ENCODE peak calls at places on chromosome 22, in ten cellular contexts. One of them, this sample, is unnamed.
A peak's percentile ranks its signal among the peaks of the same experiment; 100 is the strongest.

GRCh38 chr22:28899199-28899853 is 16.0 kb downstream of the ZNRF3 start:
- DNase-seq in heart right ventricle: no peak
- DNase-seq in endodermal cell: no peak
- DNase-seq in kidney: no peak
- DNase-seq in cardiac muscle cell: no peak
- DNase-seq in colonic mucosa: no peak
- DNase-seq in fibroblast of villous mesenchyme: no peak
- DNase-seq in stomach: no peak
- DNase-seq in Panc1: no peak
- DNase-seq in cardiac fibroblast: no peak
- DNase-seq in this sample: no peak

GRCh38 chr22:44175676-44176075 is 5.0 kb upstream of the PARVG start:
- DNase-seq in heart right ventricle: no peak
- DNase-seq in endodermal cell: no peak
- DNase-seq in kidney: no peak
- DNase-seq in cardiac muscle cell: no peak
- DNase-seq in colonic mucosa: no peak
- DNase-seq in fibroblast of villous mesenchyme: no peak
- DNase-seq in stomach: no peak
- DNase-seq in Panc1: no peak
- DNase-seq in cardiac fibroblast: no peak
- DNase-seq in this sample: no peak

GRCh38 chr22:26321469-26321913 is 107.6 kb upstream of the ASPHD2 start:
- DNase-seq in heart right ventricle: peak; percentile 55
- DNase-seq in endodermal cell: no peak
- DNase-seq in kidney: no peak
- DNase-seq in cardiac muscle cell: no peak
- DNase-seq in colonic mucosa: no peak
- DNase-seq in fibroblast of villous mesenchyme: peak; percentile 17
- DNase-seq in stomach: no peak
- DNase-seq in Panc1: no peak
- DNase-seq in cardiac fibroblast: peak; percentile 39
- DNase-seq in this sample: no peak

GRCh38 chr22:38504731-38505594 is 1.1 kb downstream of the DDX17 start:
- DNase-seq in heart right ventricle: peak; percentile 47
- DNase-seq in endodermal cell: peak; percentile 76
- DNase-seq in kidney: peak; percentile 82
- DNase-seq in cardiac muscle cell: peak; percentile 32
- DNase-seq in colonic mucosa: peak; percentile 43
- DNase-seq in fibroblast of villous mesenchyme: peak; percentile 65
- DNase-seq in stomach: peak; percentile 63
- DNase-seq in Panc1: no peak
- DNase-seq in cardiac fibroblast: peak; percentile 60
- DNase-seq in this sample: no peak

GRCh38 chr22:41992496-41992895 is 6.1 kb upstream of the WBP2NL start:
- DNase-seq in heart right ventricle: no peak
- DNase-seq in endodermal cell: no peak
- DNase-seq in kidney: no peak
- DNase-seq in cardiac muscle cell: no peak
- DNase-seq in colonic mucosa: no peak
- DNase-seq in fibroblast of villous mesenchyme: no peak
- DNase-seq in stomach: peak; percentile 15
- DNase-seq in Panc1: no peak
- DNase-seq in cardiac fibroblast: no peak
- DNase-seq in this sample: no peak

GRCh38 chr22:22023581-22024137 is 41.1 kb upstream of the TOP3B start:
- DNase-seq in heart right ventricle: no peak
- DNase-seq in endodermal cell: no peak
- DNase-seq in kidney: no peak
- DNase-seq in cardiac muscle cell: no peak
- DNase-seq in colonic mucosa: no peak
- DNase-seq in fibroblast of villous mesenchyme: no peak
- DNase-seq in stomach: no peak
- DNase-seq in Panc1: no peak
- DNase-seq in cardiac fibroblast: no peak
- DNase-seq in this sample: no peak

GRCh38 chr22:49929553-49929979 is 11.1 kb downstream of the CRELD2 start:
- DNase-seq in heart right ventricle: peak; percentile 77
- DNase-seq in endodermal cell: peak; percentile 90
- DNase-seq in kidney: no peak
- DNase-seq in cardiac muscle cell: peak; percentile 74
- DNase-seq in colonic mucosa: peak; percentile 63
- DNase-seq in fibroblast of villous mesenchyme: peak; percentile 22
- DNase-seq in stomach: peak; percentile 81
- DNase-seq in Panc1: no peak
- DNase-seq in cardiac fibroblast: peak; percentile 24
- DNase-seq in this sample: no peak

GRCh38 chr22:21947040-21948014 is 5.3 kb downstream of the PPM1F start:
- DNase-seq in heart right ventricle: no peak
- DNase-seq in endodermal cell: peak; percentile 75
- DNase-seq in kidney: no peak
- DNase-seq in cardiac muscle cell: peak; percentile 66
- DNase-seq in colonic mucosa: no peak
- DNase-seq in fibroblast of villous mesenchyme: peak; percentile 48
- DNase-seq in stomach: no peak
- DNase-seq in Panc1: no peak
- DNase-seq in cardiac fibroblast: peak; percentile 55
- DNase-seq in this sample: peak; percentile 23

GRCh38 chr22:28547132-28547842 is 132.4 kb downstream of the TTC28 start:
- DNase-seq in heart right ventricle: no peak
- DNase-seq in endodermal cell: no peak
- DNase-seq in kidney: no peak
- DNase-seq in cardiac muscle cell: no peak
- DNase-seq in colonic mucosa: no peak
- DNase-seq in fibroblast of villous mesenchyme: peak; percentile 67
- DNase-seq in stomach: no peak
- DNase-seq in Panc1: no peak
- DNase-seq in cardiac fibroblast: peak; percentile 78
- DNase-seq in this sample: peak; percentile 6

GRCh38 chr22:43181321-43182076 is 5.4 kb downstream of the TTLL12 start:
- DNase-seq in heart right ventricle: no peak
- DNase-seq in endodermal cell: no peak
- DNase-seq in kidney: peak; percentile 54
- DNase-seq in cardiac muscle cell: no peak
- DNase-seq in colonic mucosa: no peak
- DNase-seq in fibroblast of villous mesenchyme: no peak
- DNase-seq in stomach: no peak
- DNase-seq in Panc1: no peak
- DNase-seq in cardiac fibroblast: no peak
- DNase-seq in this sample: no peak

GRCh38 chr22:27795053-27795452 is 6.5 kb downstream of the MN1 start:
- DNase-seq in heart right ventricle: no peak
- DNase-seq in endodermal cell: no peak
- DNase-seq in kidney: peak; percentile 6
- DNase-seq in cardiac muscle cell: peak; percentile 51
- DNase-seq in colonic mucosa: no peak
- DNase-seq in fibroblast of villous mesenchyme: no peak
- DNase-seq in stomach: no peak
- DNase-seq in Panc1: no peak
- DNase-seq in cardiac fibroblast: no peak
- DNase-seq in this sample: no peak

GRCh38 chr22:39367040-39367439 is 17.2 kb downstream of the SYNGR1 start:
- DNase-seq in heart right ventricle: no peak
- DNase-seq in endodermal cell: no peak
- DNase-seq in kidney: no peak
- DNase-seq in cardiac muscle cell: no peak
- DNase-seq in colonic mucosa: no peak
- DNase-seq in fibroblast of villous mesenchyme: no peak
- DNase-seq in stomach: no peak
- DNase-seq in Panc1: no peak
- DNase-seq in cardiac fibroblast: no peak
- DNase-seq in this sample: no peak

GRCh38 chr22:41446057-41446501 is 522 bp downstream of the TOB2 start:
- DNase-seq in heart right ventricle: peak; percentile 52
- DNase-seq in endodermal cell: peak; percentile 67
- DNase-seq in kidney: peak; percentile 83
- DNase-seq in cardiac muscle cell: peak; percentile 27
- DNase-seq in colonic mucosa: peak; percentile 57
- DNase-seq in fibroblast of villous mesenchyme: peak; percentile 15
- DNase-seq in stomach: peak; percentile 34
- DNase-seq in Panc1: no peak
- DNase-seq in cardiac fibroblast: peak; percentile 13
- DNase-seq in this sample: no peak

GRCh38 chr22:22235564-22235963 is 9.0 kb upstream of the VPREB1 start:
- DNase-seq in heart right ventricle: no peak
- DNase-seq in endodermal cell: peak; percentile 86
- DNase-seq in kidney: no peak
- DNase-seq in cardiac muscle cell: no peak
- DNase-seq in colonic mucosa: peak; percentile 25
- DNase-seq in fibroblast of villous mesenchyme: peak; percentile 5
- DNase-seq in stomach: no peak
- DNase-seq in Panc1: peak; percentile 15
- DNase-seq in cardiac fibroblast: peak; percentile 59
- DNase-seq in this sample: no peak

DNA sequence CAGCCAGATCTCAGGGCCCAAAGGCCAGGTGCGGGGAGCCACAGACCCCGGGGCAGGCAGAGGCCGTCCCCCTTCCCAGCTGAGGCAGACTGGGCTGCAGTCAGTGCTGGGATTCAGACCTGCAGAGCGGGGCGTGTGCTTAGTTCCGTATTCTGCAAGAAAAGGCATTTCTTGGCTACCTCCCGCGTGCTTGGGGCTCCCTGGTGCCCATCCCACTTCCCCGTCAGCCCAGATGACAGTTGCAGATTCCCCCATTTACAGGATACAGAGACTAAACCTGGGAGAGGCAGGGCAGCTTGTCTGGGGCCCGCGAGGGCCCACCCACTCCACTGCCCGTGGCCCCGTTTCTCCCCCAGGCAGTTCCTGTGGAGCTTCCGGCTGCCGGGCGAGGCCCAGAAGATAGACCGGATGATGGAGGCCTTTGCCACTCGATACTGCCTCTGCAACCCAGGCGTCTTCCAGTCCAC is 18.3 kb downstream of the CYTH4 start:
- DNase-seq in heart right ventricle: no peak
- DNase-seq in endodermal cell: no peak
- DNase-seq in kidney: no peak
- DNase-seq in cardiac muscle cell: no peak
- DNase-seq in colonic mucosa: no peak
- DNase-seq in fibroblast of villous mesenchyme: no peak
- DNase-seq in stomach: no peak
- DNase-seq in Panc1: no peak
- DNase-seq in cardiac fibroblast: no peak
- DNase-seq in this sample: no peak
- H3K4me3 ChIP-seq in heart right ventricle: no peak overlapping the region
- H3K4me3 ChIP-seq in endodermal cell: no peak overlapping the region
- H3K4me3 ChIP-seq in kidney: no peak overlapping the region
- H3K4me3 ChIP-seq in cardiac muscle cell: no peak overlapping the region
- H3K4me3 ChIP-seq in colonic mucosa: no peak overlapping the region
- H3K4me3 ChIP-seq in fibroblast of villous mesenchyme: no peak overlapping the region
- H3K4me3 ChIP-seq in stomach: no peak overlapping the region
- H3K4me3 ChIP-seq in Panc1: no peak overlapping the region
- H3K4me3 ChIP-seq in cardiac fibroblast: no peak overlapping the region
- H3K4me3 ChIP-seq in this sample: no peak overlapping the region

GRCh38 chr22:31062566-31063230 is 18.4 kb upstream of the SMTN start:
- DNase-seq in heart right ventricle: no peak
- DNase-seq in endodermal cell: no peak
- DNase-seq in kidney: no peak
- DNase-seq in cardiac muscle cell: no peak
- DNase-seq in colonic mucosa: no peak
- DNase-seq in fibroblast of villous mesenchyme: no peak
- DNase-seq in stomach: no peak
- DNase-seq in Panc1: no peak
- DNase-seq in cardiac fibroblast: peak; percentile 49
- DNase-seq in this sample: no peak
- H3K4me3 ChIP-seq in heart right ventricle: no peak overlapping the region
- H3K4me3 ChIP-seq in endodermal cell: no peak overlapping the region
- H3K4me3 ChIP-seq in kidney: no peak overlapping the region
- H3K4me3 ChIP-seq in cardiac muscle cell: no peak overlapping the region
- H3K4me3 ChIP-seq in colonic mucosa: no peak overlapping the region
- H3K4me3 ChIP-seq in fibroblast of villous mesenchyme: no peak overlapping the region
- H3K4me3 ChIP-seq in stomach: no peak overlapping the region
- H3K4me3 ChIP-seq in Panc1: no peak overlapping the region
- H3K4me3 ChIP-seq in cardiac fibroblast: no peak overlapping the region
- H3K4me3 ChIP-seq in this sample: no peak overlapping the region

GRCh38 chr22:46060292-46061123 is 83.5 kb upstream of the WNT7B start:
- DNase-seq in heart right ventricle: no peak
- DNase-seq in endodermal cell: peak; percentile 40
- DNase-seq in kidney: no peak
- DNase-seq in cardiac muscle cell: no peak
- DNase-seq in colonic mucosa: no peak
- DNase-seq in fibroblast of villous mesenchyme: no peak
- DNase-seq in stomach: peak; percentile 23
- DNase-seq in Panc1: no peak
- DNase-seq in cardiac fibroblast: no peak
- DNase-seq in this sample: no peak
- H3K4me3 ChIP-seq in heart right ventricle: no peak overlapping the region
- H3K4me3 ChIP-seq in endodermal cell: no peak overlapping the region
- H3K4me3 ChIP-seq in kidney: no peak overlapping the region
- H3K4me3 ChIP-seq in cardiac muscle cell: no peak overlapping the region
- H3K4me3 ChIP-seq in colonic mucosa: no peak overlapping the region
- H3K4me3 ChIP-seq in fibroblast of villous mesenchyme: no peak overlapping the region
- H3K4me3 ChIP-seq in stomach: no peak overlapping the region
- H3K4me3 ChIP-seq in Panc1: peak overlapping the region; percentile 12
- H3K4me3 ChIP-seq in cardiac fibroblast: no peak overlapping the region
- H3K4me3 ChIP-seq in this sample: no peak overlapping the region

GRCh38 chr22:24247011-24247507 is 2.2 kb upstream of the GGT5 start:
- DNase-seq in heart right ventricle: no peak
- DNase-seq in endodermal cell: no peak
- DNase-seq in kidney: no peak
- DNase-seq in cardiac muscle cell: no peak
- DNase-seq in colonic mucosa: no peak
- DNase-seq in fibroblast of villous mesenchyme: no peak
- DNase-seq in stomach: no peak
- DNase-seq in Panc1: no peak
- DNase-seq in cardiac fibroblast: peak; percentile 37
- DNase-seq in this sample: no peak

GRCh38 chr22:24240381-24240780 is 4.5 kb downstream of the GGT5 start:
- DNase-seq in heart right ventricle: no peak
- DNase-seq in endodermal cell: no peak
- DNase-seq in kidney: peak; percentile 71
- DNase-seq in cardiac muscle cell: no peak
- DNase-seq in colonic mucosa: no peak
- DNase-seq in fibroblast of villous mesenchyme: no peak
- DNase-seq in stomach: no peak
- DNase-seq in Panc1: no peak
- DNase-seq in cardiac fibroblast: peak; percentile 27
- DNase-seq in this sample: no peak

GRCh38 chr22:24247564-24248344 is 2.9 kb upstream of the GGT5 start:
- DNase-seq in heart right ventricle: peak; percentile 89
- DNase-seq in endodermal cell: peak; percentile 96
- DNase-seq in kidney: peak; percentile 98
- DNase-seq in cardiac muscle cell: peak; percentile 87
- DNase-seq in colonic mucosa: peak; percentile 78
- DNase-seq in fibroblast of villous mesenchyme: peak; percentile 98
- DNase-seq in stomach: peak; percentile 88
- DNase-seq in Panc1: peak; percentile 38
- DNase-seq in cardiac fibroblast: peak; percentile 98
- DNase-seq in this sample: peak; percentile 93

DNA sequence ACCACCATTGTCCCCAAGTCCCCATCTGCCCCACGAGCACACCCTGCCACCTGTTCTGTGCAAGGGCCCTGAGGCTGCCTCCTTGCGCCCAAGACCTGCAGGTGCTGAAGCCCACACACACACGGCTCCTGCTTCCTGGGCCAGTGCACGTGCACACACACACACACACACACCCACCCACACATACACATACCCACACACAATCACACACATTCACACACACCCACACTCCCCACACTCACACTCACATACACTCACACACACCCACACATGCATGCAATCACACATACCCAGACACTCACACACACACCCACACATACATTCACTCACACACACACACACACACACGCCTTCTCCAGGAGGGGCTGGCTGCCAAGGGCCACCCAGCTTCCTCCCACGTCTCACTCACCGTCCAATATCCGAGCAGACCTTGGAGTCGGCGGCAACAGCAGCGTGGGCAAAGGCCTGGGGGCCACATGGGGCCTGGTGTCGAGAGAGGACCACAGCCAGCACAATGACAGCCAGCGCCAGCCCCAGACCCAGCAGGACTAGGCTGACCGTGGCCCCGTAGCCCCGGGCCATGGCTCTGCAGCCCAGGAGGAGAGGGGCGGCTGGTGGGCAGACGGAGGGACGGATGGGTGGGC is 616 bp downstream of the GGT5 start:
- DNase-seq in heart right ventricle: no peak
- DNase-seq in endodermal cell: no peak
- DNase-seq in kidney: peak; percentile 85
- DNase-seq in cardiac muscle cell: no peak
- DNase-seq in colonic mucosa: no peak
- DNase-seq in fibroblast of villous mesenchyme: peak; percentile 53
- DNase-seq in stomach: no peak
- DNase-seq in Panc1: no peak
- DNase-seq in cardiac fibroblast: peak; percentile 79
- DNase-seq in this sample: no peak
- H3K4me3 ChIP-seq in heart right ventricle: peak overlapping the region; percentile 37
- H3K4me3 ChIP-seq in endodermal cell: no peak overlapping the region
- H3K4me3 ChIP-seq in kidney: peak overlapping the region; percentile 56
- H3K4me3 ChIP-seq in cardiac muscle cell: no peak overlapping the region
- H3K4me3 ChIP-seq in colonic mucosa: no peak overlapping the region
- H3K4me3 ChIP-seq in fibroblast of villous mesenchyme: peak overlapping the region; percentile 43
- H3K4me3 ChIP-seq in stomach: peak overlapping the region; percentile 32
- H3K4me3 ChIP-seq in Panc1: peak overlapping the region; percentile 12
- H3K4me3 ChIP-seq in cardiac fibroblast: peak overlapping the region; percentile 67
- H3K4me3 ChIP-seq in this sample: peak overlapping the region; percentile 21

This sample was measured in astrocyte of the cerebellum.